ENCODE peak calls at places on chromosomes 7 and 10, in four cellular contexts. One of them, this sample, is unnamed.

GRCh38 chr10:91590904-91591791 is 41.7 kb downstream of the PPP1R3C start:
- DNase-seq in GF-D8: no peak
- DNase-seq in GM23338: no peak
- DNase-seq in mesendoderm: peak; percentile 35
- DNase-seq in this sample: peak; percentile 89

GRCh38 chr10:11330383-11331020 is 280.9 kb downstream of the USP6NL start:
- DNase-seq in GF-D8: no peak
- DNase-seq in GM23338: no peak
- DNase-seq in mesendoderm: no peak
- DNase-seq in this sample: no peak

GRCh38 chr7:41385996-41386395 is 316.9 kb downstream of the INHBA start:
- DNase-seq in GF-D8: no peak
- DNase-seq in GM23338: peak; percentile 50
- DNase-seq in mesendoderm: peak; percentile 87
- DNase-seq in this sample: no peak

GRCh38 chr7:27767374-27767773 is 27.4 kb downstream of the TAX1BP1 start:
- DNase-seq in GF-D8: peak; percentile 55
- DNase-seq in GM23338: no peak
- DNase-seq in mesendoderm: no peak
- DNase-seq in this sample: no peak

GRCh38 chr10:91034494-91035157 is 113.7 kb upstream of the ANKRD1 start:
- DNase-seq in GF-D8: no peak
- DNase-seq in GM23338: peak; percentile 50
- DNase-seq in mesendoderm: peak; percentile 20
- DNase-seq in this sample: peak; percentile 94

GRCh38 chr10:11302181-11302580 is 284.5 kb downstream of the CELF2 start:
- DNase-seq in GF-D8: no peak
- DNase-seq in GM23338: no peak
- DNase-seq in mesendoderm: no peak
- DNase-seq in this sample: no peak

GRCh38 chr10:97532935-97533671 is 34.4 kb downstream of the UBTD1 start:
- DNase-seq in GF-D8: no peak
- DNase-seq in GM23338: peak; percentile 60
- DNase-seq in mesendoderm: peak; percentile 90
- DNase-seq in this sample: peak; percentile 96

GRCh38 chr10:96370575-96371157 is 11.9 kb upstream of the OPALIN start:
- DNase-seq in GF-D8: peak; percentile 7
- DNase-seq in GM23338: peak; percentile 86
- DNase-seq in mesendoderm: peak; percentile 76
- DNase-seq in this sample: peak; percentile 75

GRCh38 chr7:41459623-41460256 is 243.2 kb downstream of the INHBA start:
- DNase-seq in GF-D8: peak; percentile 33
- DNase-seq in GM23338: no peak
- DNase-seq in mesendoderm: no peak
- DNase-seq in this sample: no peak

GRCh38 chr10:73814896-73815718 is 3.7 kb upstream of the NDST2 start:
- DNase-seq in GF-D8: no peak
- DNase-seq in GM23338: peak; percentile 82
- DNase-seq in mesendoderm: peak; percentile 75
- DNase-seq in this sample: no peak

GRCh38 chr10:77667426-77668324 is 30.1 kb upstream of the KCNMA1 start:
- DNase-seq in GF-D8: no peak
- DNase-seq in GM23338: no peak
- DNase-seq in mesendoderm: no peak
- DNase-seq in this sample: no peak

GRCh38 chr10:117931078-117931477 is 115.7 kb downstream of the RAB11FIP2 start:
- DNase-seq in GF-D8: no peak
- DNase-seq in GM23338: no peak
- DNase-seq in mesendoderm: no peak
- DNase-seq in this sample: no peak

GRCh38 chr7:40551685-40552576 is 417.1 kb downstream of the SUGCT start:
- DNase-seq in GF-D8: peak; percentile 99
- DNase-seq in GM23338: no peak
- DNase-seq in mesendoderm: peak; percentile 16
- DNase-seq in this sample: peak; percentile 71

GRCh38 chr10:62594093-62594520 is 210.4 kb upstream of the ADO start:
- DNase-seq in GF-D8: no peak
- DNase-seq in GM23338: peak; percentile 78
- DNase-seq in mesendoderm: peak; percentile 74
- DNase-seq in this sample: peak; percentile 81